ENCODE peak calls at places on chromosomes 3 and 15, in eight cellular contexts. M is activated CD4-positive, alpha-beta T cell treated with anti-CD3 and anti-CD28 coated beads, Interleukin-2, amount 50 U/mL, for 24 hours; E is LoVo; P is dermis microvascular lymphatic vessel endothelial cell; Z is neural crest cell; T is caudate nucleus; Y is A172; F is osteocyte. I is an unnamed sample.

GRCh38 chr3:136152176-136152843 is 43.8 kb downstream of the MSL2 start:
- DNase-seq in F (no peak), M (no peak), Y (no peak), E (no peak), P (no peak), Z (no peak), T (no peak), I (no peak)

GRCh38 chr3:187104956-187105355 is 34.3 kb downstream of the RPL39L start:
- DNase-seq in E (no peak), P (no peak), F (no peak), Y (no peak), T (no peak), Z (no peak), M (no peak), I (no peak)

GRCh38 chr3:139524841-139525538 is 14.6 kb downstream of the RBP1 start:
- DNase-seq in E (no peak), P (no peak), Z (no peak), M (no peak), F (no peak), T (no peak), Y (no peak), I (no peak)

GRCh38 chr3:57951106-57951882 is 56.9 kb upstream of the FLNB start:
- DNase-seq in F (no peak), P (peak; percentile 76), T (peak; percentile 9), Z (no peak), M (no peak), E (peak; percentile 79), Y (peak; percentile 95), I (no peak)

GRCh38 chr3:52327486-52328290 is 11.6 kb downstream of the DNAH1 start:
- DNase-seq in Y (no peak), E (no peak), P (no peak), F (no peak), M (no peak), T (no peak), Z (no peak), I (no peak)

GRCh38 chr3:21158801-21159564 is 592.0 kb downstream of the ZNF385D start:
- DNase-seq in F (no peak), M (no peak), E (no peak), T (no peak), Y (no peak), Z (no peak), P (no peak), I (no peak)

GRCh38 chr3:115186351-115187148 is 39.5 kb upstream of the ZBTB20 start:
- DNase-seq in E (no peak), F (no peak), Z (no peak), M (no peak), P (no peak), Y (no peak), T (no peak), I (no peak)

GRCh38 chr3:10437272-10437994 is 68.0 kb downstream of the ATP2B2 start:
- DNase-seq in Y (peak; percentile 92), E (no peak), M (peak; percentile 55), F (no peak), Z (no peak), T (no peak), P (no peak), I (no peak)

GRCh38 chr15:80514071-80514780 is 110.0 kb downstream of the ARNT2 start:
- DNase-seq in E (no peak), Y (peak; percentile 40), Z (no peak), P (no peak), M (no peak), T (no peak), F (no peak), I (no peak)

GRCh38 chr15:58393196-58393790 is 38.5 kb upstream of the LIPC start:
- DNase-seq in M (no peak), Y (no peak), Z (no peak), P (no peak), E (no peak), F (no peak), T (no peak), I (no peak)

GRCh38 chr15:58141894-58142293 is 3.7 kb downstream of the AQP9 start:
- DNase-seq in F (no peak), T (no peak), M (no peak), Y (no peak), E (no peak), P (no peak), Z (no peak), I (no peak)

GRCh38 chr3:71724584-71725278 is 471 bp downstream of the EIF4E3 start:
- DNase-seq in T (no peak), E (peak; percentile 31), F (no peak), Y (no peak), M (no peak), Z (peak; percentile 28), P (no peak), I (no peak)

GRCh38 chr3:128353991-128354687 is 112.6 kb downstream of the DNAJB8 start:
- DNase-seq in P (no peak), Y (no peak), M (no peak), E (no peak), Z (no peak), F (no peak), T (no peak), I (no peak)

GRCh38 chr15:40146037-40146436 is 14.8 kb upstream of the BUB1B start:
- DNase-seq in P (no peak), M (no peak), Y (peak; percentile 34), T (no peak), Z (no peak), E (no peak), F (no peak), I (no peak)

GRCh38 chr3:42117175-42118008 is 26.2 kb downstream of the TRAK1 start:
- DNase-seq in E (no peak), Y (peak; percentile 73), F (no peak), Z (no peak), T (no peak), P (no peak), M (no peak), I (no peak)

GRCh38 chr3:53502737-53503136 is 8.3 kb downstream of the CACNA1D start:
- DNase-seq in M (no peak), T (no peak), Y (no peak), Z (no peak), E (no peak), F (no peak), P (no peak), I (no peak)

GRCh38 chr3:54358327-54358726 is 236.0 kb downstream of the CACNA2D3 start:
- DNase-seq in E (no peak), M (no peak), P (no peak), Y (no peak), T (no peak), Z (no peak), F (no peak), I (no peak)

GRCh38 chr3:132443421-132443820 is 26.1 kb downstream of the DNAJC13 start:
- DNase-seq in T (no peak), P (no peak), E (no peak), M (no peak), F (no peak), Y (peak; percentile 68), Z (no peak), I (no peak)

GRCh38 chr3:155282416-155283091 is 10.9 kb downstream of the STRIT1 start:
- DNase-seq in E (no peak), M (no peak), Z (no peak), F (no peak), Y (no peak), T (no peak), P (no peak), I (no peak)

GRCh38 chr15:70569139-70569717 is 194.1 kb downstream of the UACA start:
- DNase-seq in Z (no peak), T (no peak), P (peak; percentile 40), Y (peak; percentile 57), F (no peak), M (no peak), E (peak; percentile 53), I (no peak)

GRCh38 chr3:83435173-83435572 is 1523.6 kb upstream of the CADM2 start:
- DNase-seq in Z (no peak), F (no peak), T (no peak), M (no peak), E (no peak), P (no peak), Y (peak; percentile 9), I (no peak)

GRCh38 chr15:85771781-85772445 is 22.8 kb downstream of the KLHL25 start:
- DNase-seq in M (no peak), P (no peak), F (no peak), Z (no peak), E (no peak), T (no peak), Y (no peak), I (no peak)

GRCh38 chr3:82376883-82377282 is 615.4 kb upstream of the GBE1 start:
- DNase-seq in T (no peak), P (no peak), Z (no peak), F (no peak), M (no peak), Y (peak; percentile 10), E (no peak), I (no peak)

GRCh38 chr3:123833398-123833785 is 50.7 kb downstream of the MYLK start:
- DNase-seq in F (no peak), P (no peak), M (no peak), Y (no peak), Z (no peak), E (no peak), T (no peak), I (no peak)

GRCh38 chr3:59327324-59327939 is 277.6 kb upstream of the CFAP20DC start:
- DNase-seq in Z (no peak), Y (peak; percentile 78), T (no peak), P (no peak), M (no peak), F (no peak), E (no peak), I (no peak)

GRCh38 chr3:32780735-32781210 is 37.0 kb upstream of the TRIM71 start:
- DNase-seq in Z (peak; percentile 83), Y (peak; percentile 41), T (no peak), E (peak; percentile 67), P (peak; percentile 20), F (peak; percentile 87), M (no peak), I (no peak)

GRCh38 chr3:115999598-115999997 is 376.3 kb downstream of the GAP43 start:
- DNase-seq in M (no peak), F (no peak), Z (no peak), T (no peak), E (no peak), Y (no peak), P (no peak), I (no peak)

GRCh38 chr15:94119215-94119815 is 112.0 kb upstream of the MCTP2 start:
- DNase-seq in E (no peak), P (no peak), Y (no peak), F (no peak), Z (no peak), M (no peak), T (no peak), I (no peak)

GRCh38 chr15:41979493-41980266 is 7.3 kb upstream of the EHD4 start:
- DNase-seq in P (no peak), F (no peak), T (no peak), M (no peak), Z (no peak), Y (no peak), E (no peak), I (no peak)

GRCh38 chr15:68565701-68566100 is 13.1 kb upstream of the CORO2B start:
- DNase-seq in M (no peak), F (no peak), Y (no peak), P (no peak), E (no peak), Z (no peak), T (no peak), I (no peak)

GRCh38 chr3:46929324-46929723 is 47.2 kb downstream of the CCDC12 start:
- DNase-seq in T (no peak), M (no peak), P (no peak), Z (no peak), F (no peak), E (no peak), Y (no peak), I (no peak)

GRCh38 chr15:85307687-85308045 is 72.7 kb upstream of the AKAP13 start:
- DNase-seq in F (no peak), T (no peak), Y (no peak), Z (no peak), E (no peak), P (no peak), M (no peak), I (no peak)

GRCh38 chr3:186653079-186653710 is 12.6 kb upstream of the HRG start:
- DNase-seq in P (no peak), F (no peak), M (no peak), T (no peak), E (no peak), Y (no peak), Z (no peak), I (no peak)

GRCh38 chr3:88038561-88038960 is 20.2 kb downstream of the CGGBP1 start:
- DNase-seq in P (no peak), E (no peak), T (no peak), Y (no peak), Z (no peak), M (no peak), F (no peak), I (no peak)

I was measured in cortex of kidney.